ENCODE peak calls at places on chromosomes 5 and 9, in eight cellular contexts. I is SK-N-SH, E is suprapubic skin, X is GM23338, A is sigmoid colon, W is K562, S is endothelial cell of umbilical vein, Y is HL-60. G is an unnamed sample.

GRCh38 chr5:180358694-180359093 is 5.6 kb upstream of the GFPT2 start:
- DNase-seq in E (no peak), S (no peak), A (no peak), X (no peak), I (no peak), Y (no peak), W (no peak), G (no peak)

GRCh38 chr9:72362680-72363139 is 2.3 kb downstream of the ZFAND5 start:
- DNase-seq in Y (peak; percentile 51), W (no peak), X (peak; percentile 18), S (peak; percentile 76), A (peak; percentile 88), E (no peak), I (peak; percentile 20), G (peak; percentile 81)

GRCh38 chr9:4297151-4297794 is 2.6 kb downstream of the GLIS3 start:
- DNase-seq in X (peak; percentile 84), W (peak; percentile 15), A (peak; percentile 91), E (peak; percentile 81), I (peak; percentile 54), Y (peak; percentile 86), S (peak; percentile 78), G (peak; percentile 79)

GRCh38 chr5:159913481-159913880 is 2.8 kb upstream of the ADRA1B start:
- DNase-seq in E (no peak), I (no peak), A (no peak), W (no peak), S (no peak), X (no peak), Y (no peak), G (no peak)

GRCh38 chr5:147547730-147548129 is 37.9 kb upstream of the DPYSL3 start:
- DNase-seq in S (peak; percentile 55), X (no peak), A (no peak), Y (no peak), I (no peak), E (no peak), W (no peak), G (no peak)

GRCh38 chr9:32886021-32886420 is 102.7 kb downstream of the TMEM215 start:
- DNase-seq in W (no peak), E (no peak), Y (no peak), S (no peak), I (no peak), A (no peak), X (no peak), G (no peak)

GRCh38 chr9:111957856-111958631 is 61.4 kb downstream of the UGCG start:
- DNase-seq in I (no peak), W (no peak), X (no peak), A (no peak), S (peak; percentile 96), E (no peak), Y (no peak), G (no peak)

GRCh38 chr5:7094626-7095025 is 301.3 kb upstream of the ADCY2 start:
- DNase-seq in W (peak; percentile 23), X (peak; percentile 78), I (no peak), Y (peak; percentile 15), A (no peak), S (no peak), E (no peak), G (no peak)

GRCh38 chr9:21933865-21934264 is 60.3 kb downstream of the CDKN2A start:
- DNase-seq in X (no peak), S (no peak), A (no peak), E (no peak), W (no peak), Y (no peak), I (no peak), G (no peak)

GRCh38 chr5:317086-317811 is 4.3 kb upstream of the AHRR start:
- DNase-seq in Y (peak; percentile 85), A (no peak), W (peak; percentile 76), E (peak; percentile 70), I (peak; percentile 74), X (peak; percentile 84), S (peak; percentile 46), G (no peak)

GRCh38 chr5:51382759-51383493 is at the start of gene ISL1:
- DNase-seq in A (peak; percentile 90), W (peak; percentile 26), Y (no peak), I (peak; percentile 88), S (peak; percentile 90), E (no peak), X (peak; percentile 94), G (no peak)

GRCh38 chr9:93958875-93959682 is 3.9 kb upstream of the BARX1 start:
- DNase-seq in A (peak; percentile 64), S (peak; percentile 7), Y (peak; percentile 80), X (peak; percentile 71), I (peak; percentile 65), W (no peak), E (no peak), G (no peak)

GRCh38 chr5:107743357-107744000 is 72.7 kb upstream of the EFNA5 start:
- DNase-seq in Y (no peak), A (no peak), E (no peak), X (no peak), W (no peak), S (no peak), I (no peak), G (no peak)

GRCh38 chr9:27528278-27528885 is 1.2 kb downstream of the MOB3B start:
- DNase-seq in Y (no peak), I (no peak), A (peak; percentile 94), E (peak; percentile 92), X (peak; percentile 93), S (peak; percentile 6), W (peak; percentile 41), G (peak; percentile 92)

GRCh38 chr5:35198096-35198495 is 32.2 kb downstream of the PRLR start:
- DNase-seq in S (peak; percentile 47), A (no peak), Y (no peak), W (no peak), I (peak; percentile 9), X (no peak), E (no peak), G (no peak)

GRCh38 chr9:98864257-98865180 is 57.0 kb downstream of the GALNT12 start:
- DNase-seq in S (no peak), E (no peak), A (peak; percentile 86), Y (no peak), X (no peak), W (no peak), I (no peak), G (no peak)
- H3K27ac ChIP-seq in S (no peak overlapping the region), E (peak overlapping the region; percentile 31), A (peak overlapping the region; percentile 72), Y (no peak overlapping the region), X (no peak overlapping the region), W (no peak overlapping the region), I (no peak overlapping the region), G (no peak overlapping the region)

DNA sequence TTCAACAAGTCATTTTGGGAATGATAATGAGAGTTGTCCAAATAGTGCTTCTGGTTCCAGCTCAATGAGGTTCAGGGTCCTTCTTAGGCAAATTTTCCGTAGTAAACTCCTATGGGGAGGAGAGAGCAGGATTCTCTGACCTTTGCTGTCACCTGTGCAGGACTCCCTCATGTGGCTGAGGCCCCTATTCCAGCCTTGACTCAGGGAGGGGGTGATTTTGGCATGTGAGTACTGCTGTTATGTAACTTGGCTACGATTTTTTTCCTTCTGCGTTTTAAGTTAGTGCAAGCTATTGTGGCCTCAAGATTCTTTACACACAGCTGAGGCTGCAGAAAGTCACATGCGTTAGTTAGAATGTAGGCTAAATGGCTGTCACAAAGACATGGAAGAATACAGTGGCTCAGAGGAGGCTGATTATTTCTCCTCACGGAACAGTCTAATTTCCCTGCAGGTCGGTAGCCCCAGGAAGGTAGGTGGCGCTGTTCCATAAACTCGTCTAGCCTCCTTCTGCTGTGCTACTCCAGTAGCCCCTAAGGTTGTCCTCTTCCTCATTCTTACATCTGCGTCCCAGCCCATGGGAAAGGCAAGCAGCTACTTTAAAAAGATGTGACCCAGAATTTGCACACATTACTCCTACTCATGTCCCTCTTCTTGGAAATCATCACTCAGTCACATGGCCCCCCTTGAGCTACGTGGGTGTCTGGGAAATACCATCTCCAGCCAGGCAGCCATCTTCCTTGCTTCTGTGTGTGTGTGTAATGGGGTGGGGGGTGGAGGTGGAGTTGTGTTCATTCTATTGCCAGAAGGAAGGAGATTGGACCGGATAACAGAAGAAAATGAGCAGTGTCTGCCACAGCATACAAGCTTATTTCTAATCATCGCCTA is 486.5 kb downstream of the CCDC171 start:
- DNase-seq in X (peak; percentile 90), E (no peak), Y (peak; percentile 34), A (peak; percentile 71), S (peak; percentile 5), I (no peak), W (no peak), G (no peak)
- TF ChIP-seq CTCF in X (peak; percentile 82), E (no peak), Y (peak; percentile 19), A (no peak), S (peak; percentile 6), I (no peak), W (no peak), G (peak; percentile 13)

DNA sequence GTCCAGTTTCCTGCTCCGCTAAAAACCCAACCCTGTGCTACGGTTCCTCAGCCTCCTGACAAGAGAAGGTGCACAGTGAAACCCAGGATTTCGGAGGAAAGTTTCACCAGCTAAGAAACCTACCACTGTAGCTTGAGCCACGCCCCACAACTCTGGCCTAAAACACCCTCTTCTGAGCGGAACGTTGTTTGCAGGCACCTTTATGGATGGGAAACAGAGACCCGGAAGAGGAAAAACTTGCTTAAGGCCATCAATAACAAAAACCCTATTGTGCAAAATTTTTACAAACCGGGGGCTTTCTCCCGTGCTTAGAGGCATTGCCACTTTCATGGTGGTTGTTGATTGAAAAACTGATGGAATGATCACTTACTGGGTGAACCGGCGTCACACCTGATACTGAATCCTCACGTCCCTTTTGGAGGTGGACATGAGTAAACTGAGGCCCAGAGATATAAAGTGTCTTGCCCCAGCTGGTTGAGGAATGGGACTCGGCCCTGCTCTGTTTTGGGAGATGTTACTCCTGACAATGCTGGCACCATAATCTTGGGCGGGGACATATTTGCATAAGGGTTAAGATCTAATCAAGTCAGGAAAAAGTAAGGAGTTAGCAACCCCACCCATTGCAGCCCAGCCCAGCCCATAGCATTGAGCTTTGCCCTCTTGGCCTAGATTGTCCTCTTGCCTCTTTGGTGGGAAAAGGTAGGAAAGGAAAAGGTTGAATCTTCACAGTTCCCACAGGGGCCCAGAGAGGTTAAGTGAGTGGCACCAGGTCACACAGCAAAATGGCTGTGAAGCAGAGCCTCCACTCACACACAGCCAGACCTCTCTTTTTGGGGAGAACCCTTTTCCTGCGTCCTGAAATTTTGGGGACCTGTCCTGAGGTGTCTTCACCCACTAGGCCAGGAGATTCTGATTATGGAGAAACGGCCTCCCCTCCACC is 23.2 kb upstream of the PTGS1 start:
- DNase-seq in I (no peak), A (no peak), Y (peak; percentile 28), X (peak; percentile 66), W (no peak), S (no peak), E (no peak), G (peak; percentile 41)
- TF ChIP-seq POLR2AphosphoS5 in I (no peak), A (no peak), Y (no peak), X (no peak), W (no peak), S (no peak), E (no peak), G (no peak)

GRCh38 chr5:40929049-40929448 is 19.8 kb downstream of the C7 start:
- DNase-seq in I (no peak), X (peak; percentile 3), S (no peak), E (no peak), W (no peak), A (no peak), Y (no peak), G (no peak)
- H3K27ac ChIP-seq in I (no peak overlapping the region), X (no peak overlapping the region), S (no peak overlapping the region), E (no peak overlapping the region), W (no peak overlapping the region), A (no peak overlapping the region), Y (no peak overlapping the region), G (no peak overlapping the region)

G was measured in spleen.